ENCODE peak calls at places on chromosomes 6 and 20, in ten cellular contexts. E is A549, V is IMR-90, G is breast epithelium, P is body of pancreas, B is Peyer's patch, N is spleen, C is testis, K is ovary, O is esophagus squamous epithelium. S is an unnamed sample.

GRCh38 chr20:39358052-39358451 is 395.9 kb downstream of the DHX35 start:
- DNase-seq in E (no peak), V (no peak), G (no peak), P (no peak), B (peak; percentile 51), N (no peak), C (no peak), K (no peak), O (no peak), S (peak; percentile 19)

GRCh38 chr20:9555781-9556180 is 41.4 kb downstream of the LAMP5 start:
- DNase-seq in E (peak; percentile 18), V (peak; percentile 31), G (no peak), P (no peak), B (no peak), N (no peak), C (no peak), K (no peak), O (no peak), S (no peak)

GRCh38 chr6:157769776-157770430 is 53.1 kb upstream of the SNX9 start:
- DNase-seq in E (no peak), V (no peak), G (no peak), P (no peak), B (no peak), N (no peak), C (no peak), K (no peak), O (no peak), S (no peak)

GRCh38 chr6:6694825-6695710 is 106.5 kb downstream of the LY86 start:
- DNase-seq in E (no peak), V (no peak), G (no peak), P (peak; percentile 10), B (no peak), N (peak; percentile 83), C (no peak), K (peak; percentile 63), O (no peak), S (peak; percentile 71)

GRCh38 chr6:70547313-70547712 is 19.4 kb upstream of the SDHAF4 start:
- DNase-seq in E (no peak), V (peak; percentile 37), G (no peak), P (no peak), B (no peak), N (no peak), C (no peak), K (no peak), O (no peak), S (no peak)

GRCh38 chr6:19691465-19692167 is 145.6 kb upstream of the ID4 start:
- DNase-seq in E (no peak), V (no peak), G (no peak), P (peak; percentile 15), B (no peak), N (no peak), C (peak; percentile 37), K (no peak), O (no peak), S (no peak)

GRCh38 chr20:32072168-32072721 is 20.2 kb downstream of the HCK start:
- DNase-seq in E (no peak), V (no peak), G (no peak), P (no peak), B (no peak), N (no peak), C (no peak), K (no peak), O (no peak), S (no peak)

GRCh38 chr20:5164645-5165399 is 38.0 kb downstream of the CDS2 start:
- DNase-seq in E (no peak), V (no peak), G (no peak), P (no peak), B (no peak), N (no peak), C (no peak), K (no peak), O (no peak), S (no peak)

GRCh38 chr6:57004292-57004691 is 42.2 kb upstream of the KIAA1586 start:
- DNase-seq in E (no peak), V (no peak), G (no peak), P (no peak), B (no peak), N (no peak), C (no peak), K (no peak), O (no peak), S (no peak)

GRCh38 chr6:170473226-170473789 is 79.8 kb downstream of the PSMB1 start:
- DNase-seq in E (no peak), V (no peak), G (no peak), P (no peak), B (no peak), N (no peak), C (no peak), K (no peak), O (no peak), S (no peak)

DNA sequence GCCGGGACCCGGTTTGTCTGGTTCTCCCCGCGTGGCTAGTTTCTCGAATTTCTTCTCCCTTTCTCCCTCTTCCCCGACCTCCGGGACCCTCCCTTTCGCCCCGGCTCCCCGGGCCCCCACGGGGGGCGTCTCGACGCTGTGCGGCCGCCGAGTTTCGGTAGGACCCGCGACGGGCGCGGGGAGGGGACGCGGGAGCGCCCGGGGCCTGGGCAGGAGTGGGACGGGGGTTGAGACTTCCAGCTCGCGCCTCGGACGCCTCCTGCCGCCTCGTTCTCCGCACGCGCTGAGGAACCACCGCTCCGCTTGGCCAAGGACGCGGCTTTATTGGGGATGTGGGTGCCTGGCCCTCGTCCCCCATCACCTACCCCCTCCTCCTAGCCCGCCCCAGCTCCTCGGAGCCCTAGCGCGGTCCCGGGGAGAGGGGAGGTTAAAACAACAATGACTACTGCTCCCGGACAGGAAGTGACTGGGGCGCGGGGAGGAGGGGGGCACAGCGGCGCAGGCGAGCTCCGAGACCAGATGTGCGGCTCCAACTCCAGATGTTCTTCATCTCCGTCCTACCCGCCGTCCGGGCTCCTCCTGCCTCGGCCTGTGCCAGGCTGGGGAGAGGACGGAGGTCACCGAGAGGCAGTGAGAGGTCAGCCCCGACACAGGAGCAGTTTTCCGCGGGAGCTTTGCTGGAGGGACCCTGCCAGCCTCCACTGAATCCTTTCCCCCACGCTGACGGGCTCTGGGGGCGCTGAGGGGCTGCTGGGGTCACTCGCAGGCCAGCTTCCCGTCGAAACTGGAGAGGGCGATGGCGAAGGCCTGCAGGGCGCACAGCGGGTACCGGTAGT is 910 bp upstream of the TEAD3 start:
- DNase-seq in E (peak; percentile 39), V (peak; percentile 75), G (peak; percentile 71), P (peak; percentile 47), B (peak; percentile 33), N (peak; percentile 86), C (peak; percentile 54), K (peak; percentile 87), O (no peak), S (peak; percentile 84)
- TF ChIP-seq POLR2A in E (no peak), V (peak; percentile 52), G (peak; percentile 4), P (peak; percentile 36), B (no peak), N (no peak), C (no peak), K (peak; percentile 55), O (peak; percentile 3), S (no peak)

GRCh38 chr6:16739329-16739801 is 21.9 kb downstream of the ATXN1 start:
- DNase-seq in E (no peak), V (peak; percentile 76), G (no peak), P (no peak), B (no peak), N (no peak), C (no peak), K (no peak), O (no peak), S (no peak)

GRCh38 chr6:16736856-16737255 is 24.4 kb downstream of the ATXN1 start:
- DNase-seq in E (no peak), V (no peak), G (no peak), P (no peak), B (no peak), N (no peak), C (no peak), K (no peak), O (no peak), S (no peak)

GRCh38 chr6:16735014-16735413 is 26.2 kb downstream of the ATXN1 start:
- DNase-seq in E (no peak), V (no peak), G (no peak), P (no peak), B (no peak), N (no peak), C (no peak), K (no peak), O (no peak), S (no peak)

GRCh38 chr6:16737389-16737788 is 23.9 kb downstream of the ATXN1 start:
- DNase-seq in E (no peak), V (peak; percentile 61), G (no peak), P (no peak), B (no peak), N (no peak), C (no peak), K (no peak), O (no peak), S (peak; percentile 30)

DNA sequence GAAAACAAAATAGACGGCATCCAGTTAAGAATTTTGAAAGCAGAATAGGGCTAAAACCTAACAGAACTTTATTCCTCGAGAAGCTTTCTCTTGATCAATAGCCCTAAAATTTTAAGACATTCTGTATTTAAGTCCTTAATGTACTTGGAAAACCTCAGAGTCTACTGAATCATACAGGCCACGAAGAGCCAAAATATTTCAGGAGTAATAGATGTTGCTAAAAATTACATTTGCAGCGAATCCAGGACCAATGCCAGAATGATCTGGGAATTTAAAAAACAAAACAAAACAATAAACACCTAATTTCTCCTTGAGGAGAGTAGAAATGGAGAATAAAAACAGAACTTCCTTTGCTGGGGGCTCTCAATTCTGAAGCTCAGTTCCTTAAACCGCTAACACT is 23.3 kb downstream of the ATXN1 start:
- DNase-seq in E (no peak), V (peak; percentile 10), G (no peak), P (no peak), B (no peak), N (no peak), C (no peak), K (no peak), O (no peak), S (no peak)
- H3K27ac ChIP-seq in E (no peak overlapping the region), V (no peak overlapping the region), G (peak overlapping the region; percentile 54), P (no peak overlapping the region), B (no peak overlapping the region), N (peak overlapping the region; percentile 42), C (no peak overlapping the region), K (no peak overlapping the region), O (peak overlapping the region; percentile 71), S (peak overlapping the region; percentile 56)

GRCh38 chr20:46399401-46399800 is 7.0 kb downstream of the ELMO2 start:
- DNase-seq in E (no peak), V (no peak), G (no peak), P (no peak), B (no peak), N (no peak), C (no peak), K (no peak), O (no peak), S (no peak)
- H3K4me1 ChIP-seq in E (no peaks in the 10 kb centered on the region), V (peaks cover 18% of the 10 kb centered on the region), G (peaks cover 15% of the 10 kb centered on the region), P (peaks cover 73% of the 10 kb centered on the region), B (no peaks in the 10 kb centered on the region), N (peaks cover 99% of the 10 kb centered on the region), C (peaks cover 52% of the 10 kb centered on the region), K (peaks cover 20% of the 10 kb centered on the region), O (peaks cover 51% of the 10 kb centered on the region), S (peaks cover 71% of the 10 kb centered on the region)

DNA sequence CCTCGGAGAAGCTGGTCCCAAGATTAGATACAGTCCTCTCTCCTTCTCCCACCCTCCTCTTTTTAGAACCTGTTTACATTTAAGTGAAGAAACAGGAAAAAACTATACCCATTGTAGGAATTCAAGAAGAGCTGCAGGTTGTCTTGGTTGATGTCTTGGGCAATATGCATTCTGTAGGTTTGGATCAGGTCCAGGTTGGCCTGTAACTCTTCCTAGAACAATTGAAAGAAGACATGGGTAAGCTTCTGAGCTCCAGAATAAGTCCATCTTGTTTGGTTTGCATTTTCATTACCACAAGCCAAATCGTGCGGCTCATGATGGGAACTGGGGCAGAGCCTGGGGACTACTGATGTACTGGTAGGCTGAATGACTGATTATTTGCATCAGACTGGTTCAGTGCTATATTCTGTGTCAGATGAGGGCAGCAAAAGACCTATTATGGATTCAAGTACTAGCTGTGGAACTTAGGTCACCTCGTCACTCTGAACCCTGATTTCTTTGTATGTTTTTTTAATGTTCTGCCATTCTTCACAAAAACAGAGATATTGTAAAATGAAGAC is 20.3 kb upstream of the SLA2 start:
- DNase-seq in E (peak; percentile 42), V (peak; percentile 46), G (no peak), P (no peak), B (no peak), N (no peak), C (no peak), K (no peak), O (no peak), S (no peak)
- TF ChIP-seq POLR2A in E (no peak), V (no peak), G (no peak), P (no peak), B (no peak), N (no peak), C (no peak), K (no peak), O (no peak), S (no peak)

S was measured in heart left ventricle.